ENCODE peak calls at places on chromosomes 11 and 22, in nine cellular contexts. One of them, this sample, is unnamed.
A peak's percentile ranks its signal among the peaks of the same experiment; 100 is the strongest.

GRCh38 chr11:7605544-7605943 is 67.8 kb downstream of the CYB5R2 start:
- DNase-seq in heart right ventricle: no peak
- DNase-seq in CD8-positive, alpha-beta memory T cell: no peak
- DNase-seq in GM23248: peak; percentile 44
- DNase-seq in PC-3: peak; percentile 35
- DNase-seq in adrenal gland: no peak
- DNase-seq in endodermal cell: no peak
- DNase-seq in iPS DF 6.9: no peak
- DNase-seq in left lung: no peak
- DNase-seq in this sample: no peak

GRCh38 chr11:46438211-46438610 is 46.6 kb upstream of the CHRM4 start:
- DNase-seq in heart right ventricle: no peak
- DNase-seq in CD8-positive, alpha-beta memory T cell: no peak
- DNase-seq in GM23248: no peak
- DNase-seq in PC-3: no peak
- DNase-seq in adrenal gland: no peak
- DNase-seq in endodermal cell: no peak
- DNase-seq in iPS DF 6.9: no peak
- DNase-seq in left lung: no peak
- DNase-seq in this sample: no peak

GRCh38 chr11:107549954-107550285 is 15.6 kb downstream of the ALKBH8 start:
- DNase-seq in heart right ventricle: no peak
- DNase-seq in CD8-positive, alpha-beta memory T cell: no peak
- DNase-seq in GM23248: no peak
- DNase-seq in PC-3: no peak
- DNase-seq in adrenal gland: no peak
- DNase-seq in endodermal cell: no peak
- DNase-seq in iPS DF 6.9: no peak
- DNase-seq in left lung: no peak
- DNase-seq in this sample: no peak

GRCh38 chr11:123006860-123007542 is 25.4 kb upstream of the BSX start:
- DNase-seq in heart right ventricle: no peak
- DNase-seq in CD8-positive, alpha-beta memory T cell: no peak
- DNase-seq in GM23248: peak; percentile 8
- DNase-seq in PC-3: no peak
- DNase-seq in adrenal gland: no peak
- DNase-seq in endodermal cell: peak; percentile 72
- DNase-seq in iPS DF 6.9: no peak
- DNase-seq in left lung: no peak
- DNase-seq in this sample: no peak

GRCh38 chr11:96045622-96046456 is 121.9 kb upstream of the MTMR2 start:
- DNase-seq in heart right ventricle: peak; percentile 23
- DNase-seq in CD8-positive, alpha-beta memory T cell: no peak
- DNase-seq in GM23248: peak; percentile 87
- DNase-seq in PC-3: no peak
- DNase-seq in adrenal gland: no peak
- DNase-seq in endodermal cell: peak; percentile 86
- DNase-seq in iPS DF 6.9: peak; percentile 31
- DNase-seq in left lung: no peak
- DNase-seq in this sample: no peak

GRCh38 chr22:22099194-22099486 is 116.6 kb upstream of the TOP3B start:
- DNase-seq in heart right ventricle: no peak
- DNase-seq in CD8-positive, alpha-beta memory T cell: no peak
- DNase-seq in GM23248: no peak
- DNase-seq in PC-3: no peak
- DNase-seq in adrenal gland: no peak
- DNase-seq in endodermal cell: no peak
- DNase-seq in iPS DF 6.9: no peak
- DNase-seq in left lung: no peak
- DNase-seq in this sample: no peak

GRCh38 chr11:3840289-3840869 is 380 bp downstream of the RHOG start:
- DNase-seq in heart right ventricle: no peak
- DNase-seq in CD8-positive, alpha-beta memory T cell: peak; percentile 29
- DNase-seq in GM23248: peak; percentile 38
- DNase-seq in PC-3: no peak
- DNase-seq in adrenal gland: peak; percentile 34
- DNase-seq in endodermal cell: peak; percentile 64
- DNase-seq in iPS DF 6.9: no peak
- DNase-seq in left lung: peak; percentile 78
- DNase-seq in this sample: peak; percentile 30

GRCh38 chr11:123573291-123573690 is 81.1 kb downstream of the SCN3B start:
- DNase-seq in heart right ventricle: no peak
- DNase-seq in CD8-positive, alpha-beta memory T cell: no peak
- DNase-seq in GM23248: no peak
- DNase-seq in PC-3: no peak
- DNase-seq in adrenal gland: no peak
- DNase-seq in endodermal cell: no peak
- DNase-seq in iPS DF 6.9: no peak
- DNase-seq in left lung: no peak
- DNase-seq in this sample: no peak

GRCh38 chr22:25746012-25746373 is 4.0 kb downstream of the MYO18B start:
- DNase-seq in heart right ventricle: no peak
- DNase-seq in CD8-positive, alpha-beta memory T cell: no peak
- DNase-seq in GM23248: peak; percentile 66
- DNase-seq in PC-3: peak; percentile 3
- DNase-seq in adrenal gland: no peak
- DNase-seq in endodermal cell: no peak
- DNase-seq in iPS DF 6.9: no peak
- DNase-seq in left lung: no peak
- DNase-seq in this sample: no peak

GRCh38 chr11:131465746-131466145 is 95.3 kb downstream of the NTM start:
- DNase-seq in heart right ventricle: no peak
- DNase-seq in CD8-positive, alpha-beta memory T cell: no peak
- DNase-seq in GM23248: no peak
- DNase-seq in PC-3: no peak
- DNase-seq in adrenal gland: no peak
- DNase-seq in endodermal cell: peak; percentile 93
- DNase-seq in iPS DF 6.9: peak; percentile 68
- DNase-seq in left lung: no peak
- DNase-seq in this sample: no peak

GRCh38 chr11:76724162-76724768 is 53.7 kb upstream of the LRRC32 start:
- DNase-seq in heart right ventricle: no peak
- DNase-seq in CD8-positive, alpha-beta memory T cell: no peak
- DNase-seq in GM23248: no peak
- DNase-seq in PC-3: no peak
- DNase-seq in adrenal gland: no peak
- DNase-seq in endodermal cell: peak; percentile 84
- DNase-seq in iPS DF 6.9: no peak
- DNase-seq in left lung: no peak
- DNase-seq in this sample: no peak

GRCh38 chr11:92735039-92735438 is 234.4 kb upstream of the MTNR1B start:
- DNase-seq in heart right ventricle: no peak
- DNase-seq in CD8-positive, alpha-beta memory T cell: no peak
- DNase-seq in GM23248: peak; percentile 10
- DNase-seq in PC-3: no peak
- DNase-seq in adrenal gland: no peak
- DNase-seq in endodermal cell: no peak
- DNase-seq in iPS DF 6.9: no peak
- DNase-seq in left lung: no peak
- DNase-seq in this sample: no peak

GRCh38 chr11:67983916-67984315 is 20.0 kb downstream of the UNC93B1 start:
- DNase-seq in heart right ventricle: no peak
- DNase-seq in CD8-positive, alpha-beta memory T cell: no peak
- DNase-seq in GM23248: no peak
- DNase-seq in PC-3: no peak
- DNase-seq in adrenal gland: no peak
- DNase-seq in endodermal cell: no peak
- DNase-seq in iPS DF 6.9: no peak
- DNase-seq in left lung: no peak
- DNase-seq in this sample: no peak

GRCh38 chr11:62004473-62004872 is 37.0 kb upstream of the FTH1 start:
- DNase-seq in heart right ventricle: peak; percentile 21
- DNase-seq in CD8-positive, alpha-beta memory T cell: no peak
- DNase-seq in GM23248: peak; percentile 47
- DNase-seq in PC-3: peak; percentile 38
- DNase-seq in adrenal gland: no peak
- DNase-seq in endodermal cell: no peak
- DNase-seq in iPS DF 6.9: no peak
- DNase-seq in left lung: peak; percentile 59
- DNase-seq in this sample: no peak

GRCh38 chr11:1202154-1202775 is 20.6 kb upstream of the MUC5B start:
- DNase-seq in heart right ventricle: peak; percentile 10
- DNase-seq in CD8-positive, alpha-beta memory T cell: no peak
- DNase-seq in GM23248: peak; percentile 45
- DNase-seq in PC-3: no peak
- DNase-seq in adrenal gland: no peak
- DNase-seq in endodermal cell: peak; percentile 49
- DNase-seq in iPS DF 6.9: no peak
- DNase-seq in left lung: peak; percentile 62
- DNase-seq in this sample: peak; percentile 7

GRCh38 chr22:48577691-48578090 is 1250.0 kb downstream of the BRD1 start:
- DNase-seq in heart right ventricle: no peak
- DNase-seq in CD8-positive, alpha-beta memory T cell: no peak
- DNase-seq in GM23248: no peak
- DNase-seq in PC-3: no peak
- DNase-seq in adrenal gland: no peak
- DNase-seq in endodermal cell: no peak
- DNase-seq in iPS DF 6.9: no peak
- DNase-seq in left lung: peak; percentile 60
- DNase-seq in this sample: no peak

GRCh38 chr22:48577014-48577690 is 1250.5 kb downstream of the BRD1 start:
- DNase-seq in heart right ventricle: no peak
- DNase-seq in CD8-positive, alpha-beta memory T cell: no peak
- DNase-seq in GM23248: no peak
- DNase-seq in PC-3: no peak
- DNase-seq in adrenal gland: no peak
- DNase-seq in endodermal cell: peak; percentile 63
- DNase-seq in iPS DF 6.9: no peak
- DNase-seq in left lung: peak; percentile 67
- DNase-seq in this sample: no peak

GRCh38 chr22:48574776-48575566 is 1252.7 kb downstream of the BRD1 start:
- DNase-seq in heart right ventricle: peak; percentile 19
- DNase-seq in CD8-positive, alpha-beta memory T cell: no peak
- DNase-seq in GM23248: peak; percentile 42
- DNase-seq in PC-3: no peak
- DNase-seq in adrenal gland: no peak
- DNase-seq in endodermal cell: peak; percentile 91
- DNase-seq in iPS DF 6.9: no peak
- DNase-seq in left lung: peak; percentile 83
- DNase-seq in this sample: no peak

GRCh38 chr22:48576333-48577013 is 1251.2 kb downstream of the BRD1 start:
- DNase-seq in heart right ventricle: no peak
- DNase-seq in CD8-positive, alpha-beta memory T cell: no peak
- DNase-seq in GM23248: peak; percentile 23
- DNase-seq in PC-3: no peak
- DNase-seq in adrenal gland: no peak
- DNase-seq in endodermal cell: peak; percentile 87
- DNase-seq in iPS DF 6.9: no peak
- DNase-seq in left lung: peak; percentile 80
- DNase-seq in this sample: no peak

DNA sequence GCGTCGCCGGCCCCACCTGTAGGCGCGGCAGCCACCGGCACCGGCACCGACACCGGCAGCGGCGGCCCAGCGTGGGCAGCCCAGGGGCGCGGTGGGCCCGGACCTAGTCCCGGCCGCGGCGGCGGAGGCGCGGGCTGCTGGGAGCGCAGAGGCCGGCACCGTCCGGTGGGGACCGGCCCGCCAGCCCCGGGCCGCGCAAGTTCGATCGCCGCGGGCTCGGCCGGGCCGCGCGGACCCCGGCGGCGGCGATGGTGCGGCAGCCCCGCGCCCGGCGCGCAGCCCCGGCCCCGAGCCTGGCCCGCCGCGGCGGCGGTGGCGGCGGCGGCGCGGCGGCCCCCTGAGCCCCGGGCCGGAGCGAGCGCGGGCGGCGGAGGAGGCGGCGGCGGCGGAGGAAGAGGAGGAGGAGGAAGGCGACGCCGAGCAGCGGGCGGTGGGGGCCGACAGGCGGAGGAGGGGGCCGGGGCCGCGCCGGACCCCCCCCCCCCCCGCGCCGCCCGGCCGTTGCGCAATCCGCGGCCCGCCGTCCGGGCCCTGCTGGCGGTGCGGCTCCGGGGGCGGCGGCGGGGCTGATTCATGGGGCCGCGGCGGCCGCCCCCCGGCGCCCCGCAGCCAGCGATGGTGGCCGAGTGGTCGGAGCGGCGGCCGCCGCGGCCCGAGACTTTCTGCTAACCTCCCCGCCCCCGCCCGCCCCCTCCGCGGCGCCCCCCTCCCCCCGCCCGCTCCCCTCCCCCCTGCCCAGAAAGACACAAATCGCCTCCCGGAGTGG is 1251.9 kb downstream of the BRD1 start:
- DNase-seq in heart right ventricle: peak; percentile 6
- DNase-seq in CD8-positive, alpha-beta memory T cell: no peak
- DNase-seq in GM23248: no peak
- DNase-seq in PC-3: no peak
- DNase-seq in adrenal gland: no peak
- DNase-seq in endodermal cell: no peak
- DNase-seq in iPS DF 6.9: no peak
- DNase-seq in left lung: peak; percentile 65
- DNase-seq in this sample: no peak
- H3K9me3 ChIP-seq in heart right ventricle: peaks cover 1% of the 10 kb centered on the region
- H3K9me3 ChIP-seq in CD8-positive, alpha-beta memory T cell: no peaks in the 10 kb centered on the region
- H3K9me3 ChIP-seq in GM23248: peaks cover 3% of the 10 kb centered on the region
- H3K9me3 ChIP-seq in PC-3: no peaks in the 10 kb centered on the region
- H3K9me3 ChIP-seq in adrenal gland: no peaks in the 10 kb centered on the region
- H3K9me3 ChIP-seq in endodermal cell: peaks cover 5% of the 10 kb centered on the region
- H3K9me3 ChIP-seq in iPS DF 6.9: peaks cover 39% of the 10 kb centered on the region
- H3K9me3 ChIP-seq in left lung: peaks cover 13% of the 10 kb centered on the region
- H3K9me3 ChIP-seq in this sample: no peaks in the 10 kb centered on the region

DNA sequence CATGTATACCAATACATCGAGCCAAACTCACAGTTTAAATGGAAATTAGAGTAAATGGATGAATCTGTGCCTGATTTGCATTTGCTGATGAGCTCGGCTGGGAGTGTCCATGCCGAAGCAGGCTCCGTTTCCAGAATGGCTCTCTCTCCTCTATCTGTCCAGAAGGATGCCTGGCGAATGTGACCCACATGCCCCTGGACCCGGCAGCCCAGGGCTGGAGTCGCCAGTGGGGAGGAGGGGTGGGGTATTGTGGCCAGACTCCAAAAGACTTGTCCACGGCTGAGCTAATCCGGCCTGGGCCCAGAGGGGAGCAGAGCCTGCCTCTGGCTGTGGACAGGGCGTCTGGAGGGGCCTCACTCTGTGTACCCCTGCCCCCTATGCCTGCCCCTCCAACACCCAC is 317.3 kb downstream of the CTTN start:
- DNase-seq in heart right ventricle: no peak
- DNase-seq in CD8-positive, alpha-beta memory T cell: no peak
- DNase-seq in GM23248: no peak
- DNase-seq in PC-3: no peak
- DNase-seq in adrenal gland: no peak
- DNase-seq in endodermal cell: no peak
- DNase-seq in iPS DF 6.9: no peak
- DNase-seq in left lung: peak; percentile 63
- DNase-seq in this sample: no peak
- H3K9me3 ChIP-seq in heart right ventricle: no peaks in the 10 kb centered on the region
- H3K9me3 ChIP-seq in CD8-positive, alpha-beta memory T cell: no peaks in the 10 kb centered on the region
- H3K9me3 ChIP-seq in GM23248: no peaks in the 10 kb centered on the region
- H3K9me3 ChIP-seq in PC-3: no peaks in the 10 kb centered on the region
- H3K9me3 ChIP-seq in adrenal gland: no peaks in the 10 kb centered on the region
- H3K9me3 ChIP-seq in endodermal cell: no peaks in the 10 kb centered on the region
- H3K9me3 ChIP-seq in iPS DF 6.9: no peaks in the 10 kb centered on the region
- H3K9me3 ChIP-seq in left lung: no peaks in the 10 kb centered on the region
- H3K9me3 ChIP-seq in this sample: no peaks in the 10 kb centered on the region

GRCh38 chr11:2653930-2654739 is 45.7 kb downstream of the KCNQ1OT1 start:
- DNase-seq in heart right ventricle: no peak
- DNase-seq in CD8-positive, alpha-beta memory T cell: no peak
- DNase-seq in GM23248: no peak
- DNase-seq in PC-3: no peak
- DNase-seq in adrenal gland: no peak
- DNase-seq in endodermal cell: no peak
- DNase-seq in iPS DF 6.9: no peak
- DNase-seq in left lung: peak; percentile 57
- DNase-seq in this sample: no peak
- H3K9me3 ChIP-seq in heart right ventricle: peaks cover 24% of the 10 kb centered on the region
- H3K9me3 ChIP-seq in CD8-positive, alpha-beta memory T cell: peaks cover 5% of the 10 kb centered on the region
- H3K9me3 ChIP-seq in GM23248: peaks cover 4% of the 10 kb centered on the region
- H3K9me3 ChIP-seq in PC-3: peaks cover 14% of the 10 kb centered on the region
- H3K9me3 ChIP-seq in adrenal gland: peaks cover 18% of the 10 kb centered on the region
- H3K9me3 ChIP-seq in endodermal cell: peaks cover 83% of the 10 kb centered on the region
- H3K9me3 ChIP-seq in iPS DF 6.9: peaks cover 16% of the 10 kb centered on the region
- H3K9me3 ChIP-seq in left lung: peaks cover 38% of the 10 kb centered on the region
- H3K9me3 ChIP-seq in this sample: peaks cover 3% of the 10 kb centered on the region

GRCh38 chr22:49394116-49394785 is 433.4 kb downstream of the BRD1 start:
- DNase-seq in heart right ventricle: no peak
- DNase-seq in CD8-positive, alpha-beta memory T cell: no peak
- DNase-seq in GM23248: no peak
- DNase-seq in PC-3: no peak
- DNase-seq in adrenal gland: no peak
- DNase-seq in endodermal cell: peak; percentile 47
- DNase-seq in iPS DF 6.9: no peak
- DNase-seq in left lung: no peak
- DNase-seq in this sample: no peak
- H3K9me3 ChIP-seq in heart right ventricle: no peaks in the 10 kb centered on the region
- H3K9me3 ChIP-seq in CD8-positive, alpha-beta memory T cell: no peaks in the 10 kb centered on the region
- H3K9me3 ChIP-seq in GM23248: no peaks in the 10 kb centered on the region
- H3K9me3 ChIP-seq in PC-3: no peaks in the 10 kb centered on the region
- H3K9me3 ChIP-seq in adrenal gland: no peaks in the 10 kb centered on the region
- H3K9me3 ChIP-seq in endodermal cell: no peaks in the 10 kb centered on the region
- H3K9me3 ChIP-seq in iPS DF 6.9: peaks cover 27% of the 10 kb centered on the region
- H3K9me3 ChIP-seq in left lung: peaks cover 6% of the 10 kb centered on the region
- H3K9me3 ChIP-seq in this sample: no peaks in the 10 kb centered on the region